ENCODE peak calls at places on chromosomes 16 and 17, in eight cellular contexts. T, R, M, J, O, P, N and Q are unnamed samples.

GRCh38 chr17:20975566-20975965 is 67.2 kb downstream of the USP22 start:
- DNase-seq in M (no peak), R (no peak), N (no peak), O (no peak), J (peak), T (no peak), P (no peak), Q (no peak)

GRCh38 chr17:36825113-36825955 is 111.9 kb upstream of the LHX1 start:
- DNase-seq in J (no peak), T (no peak), P (no peak), M (no peak), N (no peak), R (no peak), O (no peak), Q (no peak)

GRCh38 chr16:21167360-21167759 is 8.9 kb downstream of the LDAF1 start:
- DNase-seq in R (no peak), T (no peak), J (peak), O (peak), N (peak), M (no peak), P (no peak), Q (no peak)

GRCh38 chr16:79209308-79209707 is 391.2 kb downstream of the MAF start:
- DNase-seq in N (no peak), O (no peak), J (no peak), T (no peak), P (no peak), R (no peak), M (no peak), Q (no peak)

GRCh38 chr16:85798901-85799496 is 345 bp downstream of the EMC8 start:
- DNase-seq in O (no peak), R (peak), P (peak), T (no peak), N (peak), J (peak), M (no peak), Q (peak)

GRCh38 chr16:78147846-78148535 is 48.5 kb downstream of the WWOX start:
- DNase-seq in N (no peak), J (no peak), P (no peak), T (no peak), R (no peak), O (no peak), M (no peak), Q (no peak)

GRCh38 chr16:6482861-6483530 is 849.6 kb upstream of the RBFOX1 start:
- DNase-seq in O (no peak), R (no peak), P (no peak), T (no peak), N (no peak), J (no peak), M (no peak), Q (no peak)

GRCh38 chr17:43931062-43931571 is 11.2 kb downstream of the PPY start:
- DNase-seq in T (no peak), N (no peak), R (no peak), O (no peak), J (no peak), M (no peak), P (peak), Q (no peak)

GRCh38 chr17:66684716-66685115 is 150.2 kb upstream of the CACNG5 start:
- DNase-seq in P (no peak), R (no peak), O (no peak), N (no peak), M (no peak), J (no peak), T (no peak), Q (no peak)

GRCh38 chr16:50146479-50147435 is 6.3 kb upstream of the TENT4B start:
- DNase-seq in T (no peak), R (peak), O (no peak), J (no peak), P (peak), N (no peak), M (no peak), Q (no peak)

GRCh38 chr17:8143581-8144400 is 8.4 kb downstream of the PER1 start:
- DNase-seq in M (peak), P (peak), O (no peak), J (no peak), T (no peak), N (no peak), R (no peak), Q (no peak)

GRCh38 chr17:78383725-78384471 is 5.4 kb downstream of the PGS1 start:
- DNase-seq in O (no peak), N (peak), R (peak), P (peak), T (peak), M (peak), J (peak), Q (peak)

GRCh38 chr17:1643293-1643998 is 2.1 kb downstream of the SCARF1 start:
- DNase-seq in N (peak), M (no peak), O (no peak), P (peak), J (no peak), R (peak), T (peak), Q (peak)

GRCh38 chr17:74591503-74591902 is 580 bp downstream of the CD300LD start:
- DNase-seq in N (no peak), R (no peak), M (no peak), O (no peak), T (no peak), P (no peak), J (no peak), Q (no peak)

GRCh38 chr17:31537558-31537957 is 146.1 kb downstream of the RAB11FIP4 start:
- DNase-seq in N (no peak), R (peak), P (peak), J (peak), T (no peak), M (no peak), O (no peak), Q (peak)

GRCh38 chr17:64095144-64095882 is 34.6 kb downstream of the ERN1 start:
- DNase-seq in J (no peak), M (no peak), R (no peak), T (peak), O (no peak), P (peak), N (peak), Q (peak)

GRCh38 chr17:43579570-43580140 is 33.5 kb upstream of the ETV4 start:
- DNase-seq in P (no peak), T (no peak), M (no peak), O (peak), J (peak), R (peak), N (peak), Q (peak)

GRCh38 chr17:7432296-7432695 is 2.9 kb upstream of the TMEM102 start:
- DNase-seq in T (no peak), N (no peak), O (no peak), J (no peak), M (no peak), R (no peak), P (no peak), Q (no peak)

GRCh38 chr16:27193300-27193990 is 9.9 kb upstream of the KDM8 start:
- DNase-seq in M (no peak), P (no peak), N (no peak), R (peak), T (no peak), O (no peak), J (no peak), Q (no peak)
- TF ChIP-seq CTCF in M (no peak), P (no peak), N (no peak), R (peak), T (no peak), O (no peak), J (peak), Q (no peak)

DNA sequence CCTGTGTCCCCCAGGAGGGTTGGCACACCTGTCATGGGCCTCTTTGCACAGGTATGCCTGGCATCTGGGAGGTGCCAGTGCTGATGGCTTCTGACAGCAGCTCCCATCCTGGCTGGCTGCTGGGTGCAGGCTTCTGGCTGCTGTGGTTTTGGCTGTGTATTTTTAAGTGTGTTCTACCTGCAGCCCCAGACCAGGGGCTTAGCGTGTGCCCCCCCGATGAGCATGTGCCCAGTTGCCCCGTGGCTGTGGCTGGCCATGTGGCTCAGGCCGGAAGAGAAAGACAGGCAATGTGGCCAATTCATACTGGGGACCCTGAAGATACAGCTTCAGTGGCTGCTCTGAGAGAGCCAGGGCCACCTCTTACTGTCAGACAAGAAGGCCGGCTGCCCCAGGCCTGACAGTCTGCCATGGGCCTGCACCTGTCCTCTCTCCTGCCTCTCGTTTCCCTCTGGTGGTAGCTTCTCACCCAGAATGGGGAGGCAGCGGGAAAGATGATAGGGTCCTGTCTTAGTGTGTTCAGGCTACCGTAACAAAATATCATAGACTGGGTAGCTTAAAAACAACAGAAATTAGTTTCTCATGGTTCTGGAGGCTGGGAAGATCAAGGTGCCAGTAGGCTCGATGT is 37.6 kb upstream of the LGALS9 start:
- DNase-seq in J (no peak), P (no peak), O (no peak), T (no peak), M (no peak), R (no peak), N (no peak), Q (no peak)
- TF ChIP-seq CTCF in J (no peak), P (no peak), O (no peak), T (no peak), M (no peak), R (no peak), N (no peak), Q (no peak)

DNA sequence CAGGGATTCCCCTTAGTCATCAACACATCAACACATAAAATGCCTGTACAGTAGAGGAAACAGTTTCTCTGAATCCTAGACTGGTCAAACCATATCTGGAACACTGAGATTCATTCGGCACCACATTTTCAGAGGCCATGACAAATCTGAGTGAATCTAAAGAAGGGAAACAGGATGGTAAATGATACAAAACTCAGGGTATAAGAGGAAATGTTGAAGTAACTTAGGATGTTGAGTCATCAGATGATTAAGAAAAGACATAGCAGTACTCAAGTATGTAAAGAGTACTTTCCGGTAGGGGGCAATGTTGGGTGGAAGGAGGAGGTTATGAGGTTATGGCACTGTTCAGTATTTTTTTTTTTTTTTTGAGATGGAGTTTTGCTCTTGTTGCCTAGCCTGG is 358.5 kb upstream of the PMFBP1 start:
- DNase-seq in P (no peak), O (peak), M (no peak), R (peak), T (no peak), N (peak), J (peak), Q (peak)
- TF ChIP-seq CTCF in P (no peak), O (peak), M (no peak), R (peak), T (no peak), N (no peak), J (peak), Q (peak)

GRCh38 chr16:67883872-67884261 is 818 bp upstream of the NRN1L start:
- DNase-seq in T (peak), R (peak), O (no peak), P (peak), M (peak), N (peak), J (peak), Q (peak)
- TF ChIP-seq CTCF in T (peak), R (peak), O (peak), P (peak), M (peak), N (peak), J (peak), Q (peak)

GRCh38 chr16:80968386-80969113 is 38.1 kb downstream of the CMC2 start:
- DNase-seq in O (no peak), J (peak), P (no peak), R (no peak), N (no peak), M (no peak), T (no peak), Q (no peak)
- TF ChIP-seq CTCF in O (no peak), J (no peak), P (peak), R (no peak), N (no peak), M (no peak), T (no peak), Q (no peak)

GRCh38 chr17:81410852-81411251 is 15.6 kb downstream of the BAHCC1 start:
- DNase-seq in R (no peak), J (no peak), M (no peak), P (no peak), T (no peak), O (no peak), N (no peak), Q (no peak)

GRCh38 chr17:81411305-81411704 is 16.0 kb downstream of the BAHCC1 start:
- DNase-seq in J (no peak), R (no peak), M (no peak), P (no peak), O (no peak), N (no peak), T (no peak), Q (no peak)

GRCh38 chr17:81408049-81408448 is 12.8 kb downstream of the BAHCC1 start:
- DNase-seq in N (no peak), P (no peak), J (no peak), T (no peak), O (no peak), M (no peak), R (no peak), Q (no peak)

GRCh38 chr17:81406117-81406953 is 11.1 kb downstream of the BAHCC1 start:
- DNase-seq in T (no peak), N (no peak), J (no peak), P (no peak), O (no peak), R (no peak), M (peak), Q (no peak)

DNA sequence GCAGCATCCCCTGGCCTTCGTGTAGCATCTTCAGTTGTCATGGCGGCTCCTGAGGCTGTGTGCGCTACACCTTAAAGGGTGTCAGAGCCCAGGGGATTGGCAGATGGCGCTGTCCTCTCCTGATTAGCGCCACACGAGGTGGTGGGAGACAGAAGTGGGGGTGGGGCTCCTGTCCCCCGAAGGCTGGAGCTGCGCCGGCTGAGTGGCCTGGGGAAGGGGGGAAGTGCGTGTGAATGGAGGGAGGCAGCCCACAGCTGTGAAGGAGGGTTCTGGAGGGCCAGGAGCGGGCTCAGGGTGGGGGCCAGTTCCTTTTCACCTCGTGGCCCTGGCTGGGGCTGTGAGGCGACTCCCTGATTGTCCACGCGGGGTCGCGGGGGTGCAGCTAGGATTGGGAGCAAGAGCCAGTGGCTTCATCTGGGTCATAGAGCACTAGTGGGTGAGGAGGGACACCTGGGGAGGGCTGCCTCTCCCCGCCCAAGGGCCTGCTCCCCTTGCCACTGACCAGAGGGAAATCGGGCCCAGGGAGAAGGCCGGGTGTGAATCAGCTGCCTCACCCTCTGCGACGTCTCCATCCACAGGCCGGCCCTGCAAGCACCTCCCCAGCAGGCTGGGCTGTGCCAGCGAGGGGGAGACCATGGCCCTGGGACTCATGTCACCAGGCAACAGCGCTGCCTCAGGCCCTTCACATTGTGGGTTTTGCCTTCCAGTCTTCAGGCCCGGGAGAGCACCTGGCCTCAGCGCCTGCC is 14.1 kb downstream of the BAHCC1 start:
- DNase-seq in M (no peak), R (no peak), N (no peak), J (no peak), O (no peak), T (no peak), P (no peak), Q (no peak)
- TF ChIP-seq CTCF in M (no peak), R (no peak), N (no peak), J (no peak), O (no peak), T (no peak), P (no peak), Q (peak)